ENCODE peak calls at places on chromosome 22, in four cellular contexts. I is left lung, R is left ventricle myocardium inferior, K is spleen. Z is an unnamed sample.

GRCh38 chr22:48208894-48209293 is 1446.4 kb downstream of the TBC1D22A start:
- DNase-seq in I (peak), R (no peak), K (no peak), Z (no peak)

GRCh38 chr22:34902335-34902734 is 163.6 kb upstream of the ISX start:
- DNase-seq in I (no peak), R (no peak), K (no peak), Z (no peak)

GRCh38 chr22:26751217-26751616 is 93.8 kb downstream of the MIAT start:
- DNase-seq in I (no peak), R (no peak), K (no peak), Z (no peak)

GRCh38 chr22:24434472-24435322 is 7.3 kb downstream of the ADORA2A start:
- DNase-seq in I (peak), R (no peak), K (peak), Z (no peak)

GRCh38 chr22:27919943-27920755 is 1.1 kb upstream of the PITPNB start:
- DNase-seq in I (no peak), R (no peak), K (no peak), Z (no peak)

GRCh38 chr22:48713266-48714205 is 1114.1 kb downstream of the BRD1 start:
- DNase-seq in I (peak), R (peak), K (peak), Z (peak)

GRCh38 chr22:17492247-17492646 is 71.1 kb upstream of the SLC25A18 start:
- DNase-seq in I (no peak), R (peak), K (no peak), Z (no peak)

GRCh38 chr22:42752912-42753311 is 32.2 kb upstream of the A4GALT start:
- DNase-seq in I (no peak), R (no peak), K (no peak), Z (no peak)

GRCh38 chr22:24027991-24028390 is 16.9 kb downstream of the CABIN1 start:
- DNase-seq in I (no peak), R (no peak), K (no peak), Z (no peak)

GRCh38 chr22:26673485-26673884 is 16.1 kb downstream of the MIAT start:
- DNase-seq in I (no peak), R (no peak), K (no peak), Z (no peak)

GRCh38 chr22:22959147-22959827 is 71.7 kb downstream of the IGLL5 start:
- DNase-seq in I (no peak), R (peak), K (peak), Z (no peak)

GRCh38 chr22:41052661-41053490 is 39.5 kb upstream of the EP300 start:
- DNase-seq in I (no peak), R (no peak), K (no peak), Z (no peak)

GRCh38 chr22:45376009-45376408 is 37.4 kb downstream of the SMC1B start:
- DNase-seq in I (no peak), R (no peak), K (no peak), Z (no peak)

GRCh38 chr22:33875316-33875715 is 45.0 kb downstream of the LARGE1 start:
- DNase-seq in I (no peak), R (peak), K (peak), Z (no peak)

GRCh38 chr22:45202333-45203149 is 38.2 kb downstream of the KIAA0930 start:
- DNase-seq in I (peak), R (no peak), K (peak), Z (no peak)

GRCh38 chr22:45468872-45469572 is 33.7 kb upstream of the FBLN1 start:
- DNase-seq in I (no peak), R (no peak), K (no peak), Z (no peak)

GRCh38 chr22:32024791-32025190 is 18.3 kb upstream of the SLC5A1 start:
- DNase-seq in I (no peak), R (no peak), K (no peak), Z (no peak)

GRCh38 chr22:41935015-41935908 is 8.7 kb upstream of the TNFRSF13C start:
- DNase-seq in I (no peak), R (peak), K (peak), Z (no peak)

GRCh38 chr22:41237707-41238569 is 2.8 kb downstream of the CHADL start:
- DNase-seq in I (peak), R (peak), K (peak), Z (no peak)

GRCh38 chr22:27597703-27598444 is 203.7 kb downstream of the MN1 start:
- DNase-seq in I (no peak), R (no peak), K (peak), Z (no peak)

GRCh38 chr22:39175127-39176066 is 22.9 kb upstream of the CBX7 start:
- DNase-seq in I (no peak), R (no peak), K (peak), Z (no peak)

GRCh38 chr22:33409134-33409533 is 351.0 kb upstream of the SYN3 start:
- DNase-seq in I (no peak), R (no peak), K (no peak), Z (no peak)

GRCh38 chr22:41585898-41586297 is 3.7 kb downstream of the PMM1 start:
- DNase-seq in I (no peak), R (no peak), K (no peak), Z (no peak)

GRCh38 chr22:31538815-31539214 is 42.5 kb downstream of the SFI1 start:
- DNase-seq in I (no peak), R (no peak), K (no peak), Z (no peak)

GRCh38 chr22:42939941-42940653 is 74.9 kb downstream of the PACSIN2 start:
- DNase-seq in I (no peak), R (no peak), K (no peak), Z (no peak)

GRCh38 chr22:44045171-44045570 is 21.1 kb downstream of the PARVB start:
- DNase-seq in I (no peak), R (no peak), K (no peak), Z (no peak)

GRCh38 chr22:48432721-48433518 is 1394.8 kb downstream of the BRD1 start:
- DNase-seq in I (no peak), R (no peak), K (peak), Z (no peak)

GRCh38 chr22:44661070-44661469 is 40.9 kb upstream of the PRR5 start:
- DNase-seq in I (peak), R (no peak), K (no peak), Z (no peak)

GRCh38 chr22:11360632-11361031 is 4167.4 kb upstream of the OR11H1 start:
- DNase-seq in I (peak), R (no peak), K (no peak), Z (no peak)

GRCh38 chr22:38080468-38080846 is 3.5 kb downstream of the SLC16A8 start:
- DNase-seq in I (no peak), R (no peak), K (no peak), Z (no peak)
- H3K27ac ChIP-seq in I (no peak), R (no peak), K (no peak), Z (no peak)

GRCh38 chr22:47123827-47124442 is 361.5 kb downstream of the TBC1D22A start:
- DNase-seq in I (no peak), R (no peak), K (peak), Z (peak)

GRCh38 chr22:47126344-47126811 is 363.9 kb downstream of the TBC1D22A start:
- DNase-seq in I (peak), R (peak), K (peak), Z (peak)

GRCh38 chr22:47124946-47125345 is 362.5 kb downstream of the TBC1D22A start:
- DNase-seq in I (peak), R (no peak), K (peak), Z (peak)

GRCh38 chr22:47124451-47124881 is 362.0 kb downstream of the TBC1D22A start:
- DNase-seq in I (peak), R (peak), K (peak), Z (peak)

GRCh38 chr22:47125603-47126002 is 363.2 kb downstream of the TBC1D22A start:
- DNase-seq in I (peak), R (no peak), K (peak), Z (no peak)
- TF ChIP-seq CTCF in I (no peak), R (no peak), K (no peak), Z (no peak)

GRCh38 chr22:29314537-29315285 is 786 bp downstream of the RASL10A start:
- DNase-seq in I (peak), R (no peak), K (peak), Z (peak)

GRCh38 chr22:29316429-29316828 is 932 bp upstream of the RASL10A start:
- DNase-seq in I (peak), R (no peak), K (peak), Z (no peak)

GRCh38 chr22:29314074-29314473 is 1.4 kb downstream of the RASL10A start:
- DNase-seq in I (peak), R (no peak), K (peak), Z (no peak)

GRCh38 chr22:29313126-29314071 is 2.1 kb downstream of the RASL10A start:
- DNase-seq in I (peak), R (no peak), K (peak), Z (peak)

GRCh38 chr22:29315286-29316195 is at the start of gene RASL10A:
- DNase-seq in I (peak), R (no peak), K (peak), Z (no peak)
- H3K4me3 ChIP-seq in I (peak), R (peak), K (peak), Z (peak)

DNA sequence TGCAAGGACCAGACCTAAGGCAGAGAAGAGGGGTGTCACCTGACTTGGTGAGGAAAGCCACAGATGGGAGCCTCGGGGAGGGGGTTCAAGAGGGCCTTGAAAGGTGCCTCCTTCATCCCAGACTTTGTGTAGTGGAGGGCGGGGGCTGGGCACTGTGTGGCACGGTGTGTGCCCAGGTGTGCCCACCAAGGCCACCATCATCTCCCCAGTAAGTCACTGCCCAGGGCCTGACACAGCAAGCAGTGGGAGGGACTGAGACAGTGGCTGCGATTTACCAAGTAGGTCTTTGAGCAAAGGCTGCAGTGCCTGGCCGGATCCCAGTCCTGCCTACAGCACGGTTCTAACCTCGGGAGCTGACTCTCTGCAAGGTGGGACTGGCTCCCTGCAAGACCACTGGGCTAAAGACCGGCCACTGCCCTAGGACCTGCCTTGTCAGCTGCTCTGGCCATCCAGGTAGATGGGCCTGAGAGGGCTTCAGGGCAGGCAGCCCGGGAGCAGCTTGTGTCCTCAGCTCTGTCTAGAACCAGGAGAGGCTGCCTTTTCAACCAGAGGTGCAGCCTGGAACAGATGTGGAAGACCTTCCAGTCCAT is 1.4 kb downstream of the OSM start:
- DNase-seq in I (no peak), R (no peak), K (peak), Z (no peak)
- H3K27ac ChIP-seq in I (peak), R (no peak), K (peak), Z (no peak)

GRCh38 chr22:50221410-50222300 is 20.8 kb downstream of the SELENOO start:
- DNase-seq in I (no peak), R (no peak), K (no peak), Z (peak)
- TF ChIP-seq CTCF in I (no peak), R (no peak), K (no peak), Z (no peak)

GRCh38 chr22:49726022-49726681 is 101.5 kb downstream of the BRD1 start:
- DNase-seq in I (no peak), R (no peak), K (no peak), Z (peak)

GRCh38 chr22:49725516-49725915 is 102.2 kb downstream of the BRD1 start:
- DNase-seq in I (peak), R (no peak), K (no peak), Z (peak)

GRCh38 chr22:49724030-49724892 is 103.4 kb downstream of the BRD1 start:
- DNase-seq in I (no peak), R (no peak), K (no peak), Z (peak)

GRCh38 chr22:49723478-49724029 is 104.1 kb downstream of the BRD1 start:
- DNase-seq in I (no peak), R (no peak), K (no peak), Z (no peak)

DNA sequence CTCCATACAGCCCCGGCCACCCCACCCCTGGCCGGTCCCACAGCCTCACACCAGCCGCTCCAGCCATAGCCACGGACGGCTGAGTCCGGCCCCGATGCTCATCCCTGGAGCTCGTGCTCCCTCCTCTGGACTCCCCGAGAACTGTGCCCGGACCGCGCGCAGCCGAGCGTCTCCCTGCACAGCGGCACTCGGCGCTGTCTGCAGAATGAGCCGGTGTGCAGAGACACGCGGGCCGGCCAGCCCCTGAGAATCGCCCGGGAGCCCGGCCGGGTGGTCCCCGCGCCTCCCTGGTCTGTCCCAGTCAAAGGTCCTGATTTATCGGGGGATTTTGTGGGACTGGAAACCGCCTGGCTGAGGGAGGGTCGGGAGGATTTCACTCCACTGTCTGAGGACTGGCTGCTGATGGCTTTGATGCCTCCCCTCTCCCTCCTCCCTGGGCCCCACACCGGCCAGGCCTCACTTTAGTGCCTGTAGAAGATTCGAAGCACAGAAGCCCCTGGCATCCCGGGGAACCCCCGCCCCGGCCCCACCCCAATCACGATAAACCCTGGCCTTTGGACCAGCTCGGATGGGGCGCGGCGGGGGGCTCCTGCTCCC is 102.7 kb downstream of the BRD1 start:
- DNase-seq in I (peak), R (peak), K (peak), Z (no peak)
- H3K4me3 ChIP-seq in I (peak), R (peak), K (peak), Z (no peak)

DNA sequence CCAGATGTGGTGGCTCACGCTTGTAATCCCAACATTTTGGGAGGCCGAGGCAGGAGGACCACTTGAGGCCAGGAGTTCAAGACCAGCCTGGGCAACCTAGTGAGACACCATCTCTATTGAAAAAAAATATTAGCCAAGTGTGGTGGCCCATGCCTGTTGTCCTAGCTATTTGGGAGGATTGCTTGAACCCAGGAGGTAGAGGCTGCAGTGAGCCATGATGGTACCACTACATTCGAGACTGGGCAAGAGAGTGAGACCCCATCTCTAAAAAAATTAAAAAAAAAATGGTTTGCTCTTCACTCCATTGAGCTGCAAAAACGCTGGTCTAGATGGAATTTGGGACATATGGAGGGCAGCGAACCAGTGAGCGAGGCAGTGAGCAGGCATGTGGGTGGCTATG is 21.6 kb upstream of the SOX10 start:
- DNase-seq in I (no peak), R (no peak), K (no peak), Z (no peak)
- H3K27ac ChIP-seq in I (no peak), R (no peak), K (no peak), Z (no peak)

DNA sequence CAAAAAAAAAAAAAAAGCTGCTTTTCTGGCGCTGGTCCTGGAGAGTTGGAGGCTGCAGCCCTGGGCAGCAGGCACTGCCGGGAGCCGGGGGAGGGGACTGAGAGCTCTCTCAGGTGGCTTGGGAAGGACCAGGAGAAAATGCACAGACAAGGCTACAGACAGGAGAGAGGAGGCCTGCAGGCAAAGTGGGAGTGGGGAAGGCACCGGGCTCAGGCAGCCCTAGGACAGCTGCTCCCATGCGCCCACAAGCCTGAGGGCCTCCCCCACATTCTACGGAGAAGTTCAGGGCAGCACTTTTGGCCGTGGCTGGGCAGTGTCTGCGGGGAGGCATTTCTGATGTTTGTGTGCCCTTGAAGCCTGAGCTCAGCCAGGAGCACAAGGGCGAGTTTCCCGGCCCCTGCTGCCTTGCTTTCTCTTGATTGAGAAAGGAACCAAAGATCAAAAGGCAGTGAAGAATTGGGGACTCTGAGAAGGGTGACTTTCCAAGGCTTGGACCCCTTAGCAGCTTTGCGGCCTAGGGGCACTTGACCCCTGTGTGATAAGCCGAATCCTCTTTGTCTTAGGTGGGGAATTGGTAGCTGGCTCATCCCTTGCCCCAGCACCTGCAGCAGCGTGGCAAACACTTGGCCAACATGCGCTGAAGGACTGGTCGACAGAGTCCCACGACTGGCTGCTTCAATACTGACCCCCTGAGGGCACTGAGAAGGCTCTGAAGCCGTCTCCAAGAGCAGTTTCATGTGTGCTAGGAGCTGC is 35.3 kb downstream of the PPM1F start:
- DNase-seq in I (peak), R (no peak), K (no peak), Z (no peak)
- TF ChIP-seq CTCF in I (no peak), R (no peak), K (no peak), Z (no peak)

GRCh38 chr22:25451480-25452114 is 112.9 kb upstream of the GRK3 start:
- DNase-seq in I (no peak), R (no peak), K (no peak), Z (no peak)

GRCh38 chr22:25449781-25450317 is 114.6 kb upstream of the GRK3 start:
- DNase-seq in I (no peak), R (no peak), K (no peak), Z (no peak)

GRCh38 chr22:25447689-25448434 is 116.6 kb upstream of the GRK3 start:
- DNase-seq in I (peak), R (peak), K (peak), Z (peak)

GRCh38 chr22:25448435-25449051 is 115.9 kb upstream of the GRK3 start:
- DNase-seq in I (no peak), R (no peak), K (no peak), Z (no peak)

DNA sequence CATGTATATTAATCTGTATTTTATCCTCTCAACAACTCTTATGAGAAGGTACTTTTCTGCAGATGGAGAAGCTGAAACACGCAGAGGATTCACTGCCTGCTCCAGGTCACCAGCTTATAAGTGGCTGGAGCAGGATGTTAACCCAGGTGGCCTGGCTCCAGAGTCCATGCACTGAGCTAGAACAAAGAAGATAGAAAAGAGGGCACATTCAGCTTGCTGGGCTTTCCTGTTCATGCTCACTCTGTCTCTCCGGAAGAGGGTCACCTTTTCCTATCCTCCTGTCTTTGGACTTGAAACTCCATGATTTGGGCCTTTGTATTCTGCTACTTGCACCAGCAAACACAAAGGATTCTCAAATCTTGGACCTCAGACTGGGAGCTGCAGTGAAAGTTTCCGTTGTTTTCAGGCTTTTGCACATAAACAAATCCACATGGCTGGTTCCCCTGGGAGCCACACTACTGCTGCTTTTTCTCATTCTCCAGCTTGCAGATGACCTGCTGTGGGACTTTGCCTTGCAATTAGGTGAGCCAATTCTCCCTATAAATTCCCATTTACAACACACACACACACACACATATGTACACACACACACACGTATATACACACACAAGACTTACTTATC is 117.3 kb upstream of the GRK3 start:
- DNase-seq in I (no peak), R (no peak), K (no peak), Z (no peak)
- H3K4me3 ChIP-seq in I (no peak), R (no peak), K (no peak), Z (no peak)

DNA sequence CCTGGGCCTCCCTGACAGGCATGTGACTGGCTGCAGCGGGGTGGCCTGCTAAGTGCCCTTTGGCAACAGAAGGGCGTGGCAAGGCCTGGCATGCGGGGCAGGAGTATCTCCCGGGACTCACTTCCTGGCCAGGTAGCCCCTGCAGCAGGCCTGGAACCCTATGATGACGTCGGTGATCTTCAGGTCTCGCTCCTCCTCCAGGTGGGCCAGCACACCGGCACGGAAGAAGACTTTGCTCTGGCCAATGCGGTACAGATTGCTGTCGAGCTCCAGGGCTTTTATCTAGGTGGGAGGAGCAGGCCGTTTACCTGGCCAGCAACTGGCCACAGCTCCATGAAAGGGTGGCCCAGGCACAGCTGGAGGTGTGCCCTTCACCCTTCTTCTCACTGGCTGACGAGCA is 50.9 kb downstream of the APOL1 start:
- DNase-seq in I (no peak), R (no peak), K (no peak), Z (peak)
- H3K27ac ChIP-seq in I (peak), R (peak), K (peak), Z (peak)

Z was measured in RWPE2.